ENCODE peak calls at places on chromosomes 7 and 10, in eight cellular contexts. A, C, J, R, S, T, X and B are unnamed samples.

GRCh38 chr7:123303926-123304325 is 104.2 kb upstream of the SLC13A1 start:
- DNase-seq in T (no peak), A (no peak), R (no peak), X (no peak), C (no peak), J (no peak), S (no peak), B (no peak)

GRCh38 chr7:30702200-30702599 is 19.9 kb upstream of the CRHR2 start:
- DNase-seq in S (peak; percentile 16), A (no peak), R (no peak), C (no peak), T (no peak), X (peak; percentile 4), J (no peak), B (no peak)

GRCh38 chr7:15854841-15855576 is 168.5 kb upstream of the MEOX2 start:
- DNase-seq in A (no peak), R (no peak), J (no peak), T (no peak), X (peak; percentile 16), C (peak; percentile 16), S (no peak), B (no peak)

GRCh38 chr7:51785171-51785570 is 468.6 kb upstream of the COBL start:
- DNase-seq in C (no peak), X (peak; percentile 93), T (no peak), J (no peak), A (no peak), S (no peak), R (no peak), B (no peak)

GRCh38 chr7:12056381-12056780 is 154.7 kb upstream of the TMEM106B start:
- DNase-seq in J (no peak), A (no peak), S (no peak), R (no peak), C (no peak), X (no peak), T (no peak), B (no peak)

GRCh38 chr10:43251664-43252165 is 15.2 kb downstream of the RASGEF1A start:
- DNase-seq in A (no peak), R (no peak), J (no peak), S (no peak), X (no peak), T (no peak), C (no peak), B (no peak)

GRCh38 chr10:105797234-105797890 is 1156.3 kb downstream of the SORCS3 start:
- DNase-seq in T (no peak), R (no peak), J (no peak), C (peak; percentile 31), S (no peak), A (no peak), X (peak; percentile 75), B (peak; percentile 9)

GRCh38 chr7:149381245-149381644 is 79.6 kb downstream of the ZNF777 start:
- DNase-seq in S (no peak), J (no peak), R (no peak), X (no peak), C (no peak), T (no peak), A (no peak), B (no peak)

GRCh38 chr10:35822316-35822715 is 180.2 kb upstream of the FZD8 start:
- DNase-seq in X (peak; percentile 82), A (no peak), S (no peak), J (no peak), T (no peak), C (peak; percentile 20), R (peak; percentile 34), B (peak; percentile 51)

GRCh38 chr10:131155218-131155902 is 156.2 kb downstream of the TCERG1L start:
- DNase-seq in X (no peak), A (no peak), T (no peak), C (no peak), S (no peak), J (no peak), R (no peak), B (no peak)

GRCh38 chr7:34750209-34750608 is 92.2 kb downstream of the NPSR1 start:
- DNase-seq in J (no peak), S (no peak), C (no peak), T (no peak), A (no peak), X (no peak), R (no peak), B (no peak)

GRCh38 chr7:151132461-151133205 is 34.9 kb downstream of the GBX1 start:
- DNase-seq in C (no peak), R (no peak), X (no peak), J (no peak), A (no peak), S (no peak), T (no peak), B (no peak)

GRCh38 chr7:134327896-134328295 is 11.2 kb upstream of the SLC35B4 start:
- DNase-seq in S (peak; percentile 36), C (peak; percentile 73), J (no peak), R (peak; percentile 21), A (peak; percentile 13), T (no peak), X (peak; percentile 54), B (peak; percentile 31)